ENCODE peak calls at places on chromosomes 11 and 22, in six cellular contexts. G, H, S, X, J and T are unnamed samples.
A peak's percentile ranks its signal among the peaks of the same experiment; 100 is the strongest.

GRCh38 chr22:45212992-45213751 is 27.5 kb downstream of the KIAA0930 start:
- DNase-seq in G (no peak), H (peak; percentile 38), S (no peak), X (no peak), J (peak; percentile 53), T (no peak)

GRCh38 chr22:49299821-49300231 is 527.8 kb downstream of the BRD1 start:
- DNase-seq in G (no peak), H (no peak), S (no peak), X (no peak), J (no peak), T (no peak)

GRCh38 chr22:24128631-24129601 is 52.4 kb upstream of the SUSD2 start:
- DNase-seq in G (no peak), H (no peak), S (no peak), X (no peak), J (no peak), T (no peak)

GRCh38 chr11:66015094-66015881 is 3.5 kb downstream of the CST6 start:
- DNase-seq in G (no peak), H (no peak), S (no peak), X (no peak), J (peak; percentile 39), T (no peak)

GRCh38 chr11:61777234-61778090 is 14.9 kb downstream of the TMEM258 start:
- DNase-seq in G (peak; percentile 52), H (peak; percentile 44), S (no peak), X (peak; percentile 69), J (no peak), T (no peak)

GRCh38 chr22:20414059-20414440 is 20.1 kb downstream of the ZNF74 start:
- DNase-seq in G (no peak), H (no peak), S (no peak), X (no peak), J (no peak), T (no peak)

GRCh38 chr22:49971232-49972162 is 10.9 kb downstream of the PIM3 start:
- DNase-seq in G (peak; percentile 55), H (peak; percentile 94), S (peak; percentile 84), X (peak; percentile 59), J (peak; percentile 54), T (peak; percentile 23)

GRCh38 chr11:65559951-65560537 is 1.9 kb upstream of the LTBP3 start:
- DNase-seq in G (no peak), H (no peak), S (peak; percentile 90), X (no peak), J (peak; percentile 65), T (no peak)

GRCh38 chr22:44918166-44918924 is 91.5 kb downstream of the PHF21B start:
- DNase-seq in G (no peak), H (no peak), S (no peak), X (no peak), J (no peak), T (no peak)

GRCh38 chr22:36301384-36301828 is 48.5 kb downstream of the APOL1 start:
- DNase-seq in G (peak; percentile 86), H (peak; percentile 72), S (peak; percentile 70), X (peak; percentile 87), J (peak; percentile 52), T (peak; percentile 79)

GRCh38 chr22:39967103-39967829 is 7.1 kb downstream of the TMA7B start:
- DNase-seq in G (no peak), H (peak; percentile 53), S (peak; percentile 11), X (no peak), J (peak; percentile 15), T (no peak)

GRCh38 chr11:121829159-121829643 is 286.8 kb downstream of the BLID start:
- DNase-seq in G (no peak), H (no peak), S (no peak), X (no peak), J (peak; percentile 97), T (no peak)

DNA sequence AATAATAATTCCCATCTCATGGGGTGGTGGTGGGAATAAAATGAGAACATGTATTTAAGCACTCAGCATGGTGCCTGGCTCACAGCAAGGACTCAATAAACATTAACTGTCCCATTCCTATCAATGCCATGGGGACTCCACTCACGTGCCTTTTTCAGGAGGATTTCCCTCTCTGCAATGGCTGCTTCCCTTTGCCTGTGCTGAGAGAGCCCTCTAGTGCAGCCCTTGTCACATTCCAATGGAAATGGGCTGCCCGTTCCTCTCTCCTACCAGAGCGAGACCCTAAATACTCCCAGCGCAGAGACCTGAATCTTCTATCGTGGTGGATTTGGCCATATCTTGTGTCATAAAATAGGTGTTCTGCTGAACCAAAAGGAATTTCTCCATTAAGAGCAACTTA is 621.5 kb upstream of the B3GAT1 start:
- DNase-seq in G (peak; percentile 50), H (no peak), S (peak; percentile 2), X (no peak), J (no peak), T (peak; percentile 51)
- TF ChIP-seq CTCF in G (peak; percentile 20), H (no peak), S (no peak), X (no peak), J (no peak), T (no peak)

GRCh38 chr11:45847908-45848316 is 637 bp downstream of the CRY2 start:
- DNase-seq in G (peak; percentile 44), H (peak; percentile 41), S (peak; percentile 42), X (peak; percentile 64), J (peak; percentile 39), T (peak; percentile 37)
- TF ChIP-seq CTCF in G (no peak), H (no peak), S (no peak), X (peak; percentile 26), J (peak; percentile 61), T (no peak)

GRCh38 chr11:128323381-128323780 is 264.0 kb downstream of the ETS1 start:
- DNase-seq in G (no peak), H (no peak), S (peak; percentile 3), X (peak; percentile 45), J (peak; percentile 49), T (no peak)
- TF ChIP-seq CTCF in G (no peak), H (peak; percentile 10), S (no peak), X (peak; percentile 34), J (peak; percentile 70), T (no peak)

DNA sequence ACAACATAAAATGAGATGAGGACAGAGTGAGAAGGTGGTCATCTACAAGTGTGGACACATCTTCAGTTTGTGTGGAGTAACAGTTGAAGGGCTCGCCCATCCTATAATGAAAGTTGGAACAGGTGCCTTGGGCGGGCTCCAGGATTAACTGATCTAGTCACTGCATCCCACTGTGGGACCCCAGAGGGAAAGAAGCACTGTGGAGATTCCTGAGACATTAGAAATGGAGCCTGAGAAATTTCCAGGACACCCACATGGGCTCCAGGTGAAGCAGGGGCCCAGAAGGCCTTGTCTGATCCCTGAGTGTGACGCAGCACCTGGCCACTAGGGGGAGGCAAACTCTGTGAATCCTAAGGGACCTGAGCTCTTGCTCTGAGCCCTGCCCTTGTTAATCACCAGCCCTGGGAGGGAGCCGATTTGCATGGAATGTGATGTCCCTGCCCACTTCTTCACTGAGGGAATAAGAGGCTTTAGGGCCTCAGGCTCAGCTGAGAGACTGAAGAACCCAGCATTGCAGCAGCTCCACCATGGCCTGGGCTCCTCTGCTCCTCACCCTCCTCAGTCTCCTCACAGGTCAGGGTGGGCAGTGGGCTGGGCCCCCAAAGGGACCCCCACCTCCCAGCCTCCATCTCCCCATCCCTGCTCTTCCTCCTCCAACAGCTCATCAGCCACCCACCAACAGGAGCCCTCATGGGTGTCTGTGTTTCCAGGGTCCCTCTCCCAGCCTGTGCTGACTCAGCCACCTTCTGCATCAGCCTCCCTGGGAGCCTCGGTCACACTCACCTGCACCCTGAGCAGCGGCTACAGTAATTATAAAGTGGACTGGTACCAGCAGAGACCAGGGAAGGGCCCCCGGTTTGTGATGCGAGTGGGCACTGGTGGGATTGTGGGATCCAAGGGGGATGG is 98.4 kb downstream of the VPREB1 start:
- DNase-seq in G (peak; percentile 82), H (peak; percentile 64), S (peak; percentile 49), X (peak; percentile 77), J (no peak), T (peak; percentile 62)
- TF ChIP-seq CTCF in G (peak; percentile 87), H (peak; percentile 60), S (peak; percentile 54), X (peak; percentile 96), J (peak; percentile 90), T (peak; percentile 94)

GRCh38 chr22:26318975-26319374 is 110.1 kb upstream of the ASPHD2 start:
- DNase-seq in G (no peak), H (no peak), S (no peak), X (no peak), J (peak; percentile 68), T (peak; percentile 67)
- TF ChIP-seq CTCF in G (no peak), H (no peak), S (no peak), X (no peak), J (peak; percentile 71), T (peak; percentile 54)